ENCODE peak calls at places on chromosomes 7 and 10, in nine cellular contexts. M, U, H, G, D, I, V, Z and N are unnamed samples.

GRCh38 chr7:95404316-95404715 is 8.1 kb upstream of the PON3 start:
- DNase-seq in V (no peak), G (no peak), U (no peak), D (no peak), Z (no peak), H (no peak), I (no peak), M (no peak), N (no peak)

GRCh38 chr10:115921795-115922194 is 351.2 kb downstream of the GFRA1 start:
- DNase-seq in G (no peak), V (no peak), U (no peak), H (no peak), M (peak), I (no peak), D (no peak), Z (no peak), N (no peak)

GRCh38 chr10:86341361-86341811 is 25.2 kb downstream of the GRID1 start:
- DNase-seq in U (peak), I (no peak), H (no peak), Z (no peak), D (peak), G (no peak), V (peak), M (no peak), N (no peak)

GRCh38 chr10:117096559-117097201 is 41.4 kb downstream of the VAX1 start:
- DNase-seq in G (no peak), M (no peak), D (peak), H (no peak), V (no peak), U (no peak), I (no peak), Z (no peak), N (no peak)

GRCh38 chr10:31315453-31315852 is 3.6 kb upstream of the ZEB1 start:
- DNase-seq in I (no peak), U (no peak), Z (no peak), M (no peak), H (no peak), G (no peak), D (no peak), V (no peak), N (no peak)

GRCh38 chr7:141600139-141600538 is 48.9 kb downstream of the AGK start:
- DNase-seq in V (no peak), G (peak), H (no peak), U (no peak), I (no peak), Z (no peak), M (no peak), D (no peak), N (no peak)

GRCh38 chr7:41107330-41107937 is 595.5 kb downstream of the INHBA start:
- DNase-seq in H (peak), V (no peak), Z (no peak), I (no peak), U (no peak), G (peak), M (peak), D (no peak), N (peak)

GRCh38 chr10:7206407-7207127 is 204.3 kb downstream of the SFMBT2 start:
- DNase-seq in I (no peak), D (no peak), G (no peak), M (no peak), H (no peak), U (no peak), V (no peak), Z (no peak), N (no peak)

GRCh38 chr10:17504547-17505245 is 50.3 kb upstream of the ST8SIA6 start:
- DNase-seq in U (no peak), V (no peak), I (no peak), H (no peak), G (no peak), D (no peak), M (no peak), Z (no peak), N (no peak)

GRCh38 chr10:72097448-72098300 is 9.3 kb upstream of the SPOCK2 start:
- DNase-seq in V (no peak), Z (peak), D (no peak), M (peak), G (peak), U (no peak), I (no peak), H (peak), N (peak)

GRCh38 chr7:55964261-55964801 is at the start of gene NIPSNAP2:
- DNase-seq in G (no peak), H (peak), Z (peak), U (peak), D (peak), M (peak), V (peak), I (no peak), N (no peak)

GRCh38 chr10:125155101-125155500 is 5.3 kb downstream of the CTBP2 start:
- DNase-seq in M (no peak), V (no peak), D (peak), U (no peak), G (no peak), I (no peak), H (no peak), Z (no peak), N (no peak)
- H3K4me3 ChIP-seq in M (no peak), V (peak), D (peak), U (no peak), G (no peak), I (no peak), H (no peak), Z (peak), N (peak)

GRCh38 chr10:132451506-132452215 is 54.7 kb downstream of the PWWP2B start:
- DNase-seq in U (peak), H (no peak), Z (no peak), M (no peak), V (no peak), D (no peak), I (no peak), G (no peak), N (no peak)

GRCh38 chr10:132452216-132452650 is 55.2 kb downstream of the PWWP2B start:
- DNase-seq in H (no peak), M (no peak), D (no peak), Z (no peak), U (no peak), I (no peak), G (no peak), V (no peak), N (no peak)

GRCh38 chr10:132454296-132455198 is 57.5 kb downstream of the PWWP2B start:
- DNase-seq in D (no peak), G (no peak), V (no peak), M (no peak), U (no peak), Z (no peak), H (no peak), I (no peak), N (no peak)

GRCh38 chr10:132453470-132453861 is 56.5 kb downstream of the PWWP2B start:
- DNase-seq in D (no peak), V (no peak), I (no peak), H (no peak), U (no peak), G (no peak), Z (no peak), M (no peak), N (no peak)

GRCh38 chr10:132452651-132453469 is 55.9 kb downstream of the PWWP2B start:
- DNase-seq in V (peak), G (peak), H (no peak), U (peak), I (no peak), M (peak), D (peak), Z (peak), N (no peak)
- TF ChIP-seq REST in V (no peak), G (no peak), H (no peak), U (no peak), I (no peak), M (no peak), D (no peak), Z (no peak), N (no peak)

DNA sequence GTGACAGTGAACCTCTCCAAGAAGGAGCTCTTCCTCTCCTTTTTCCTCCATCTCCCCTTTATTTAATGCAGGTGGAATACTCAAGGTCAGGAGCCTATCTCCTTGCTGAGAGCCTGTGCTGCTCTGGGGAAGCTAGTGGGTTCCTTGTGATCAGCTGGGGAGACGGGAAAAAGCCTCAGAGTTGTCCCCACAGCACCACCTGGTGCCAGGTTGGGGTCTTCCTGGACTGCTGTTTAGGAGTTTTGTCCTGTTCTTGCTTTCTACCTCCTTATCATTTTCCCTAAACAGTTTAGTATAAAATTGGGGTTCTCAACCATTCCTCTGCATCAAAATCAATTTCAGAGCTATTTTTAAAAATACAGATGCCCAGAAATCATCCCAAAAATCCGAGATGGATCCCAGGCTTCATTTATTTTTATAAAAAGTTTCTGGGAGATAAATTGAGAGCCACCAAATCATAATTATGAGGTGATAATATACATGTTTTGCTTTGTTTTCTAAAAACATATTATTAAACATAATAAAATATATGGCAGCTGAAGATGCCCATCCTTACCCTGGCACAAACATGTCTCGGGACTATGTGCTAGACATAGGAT is 44.3 kb downstream of the MACC1 start:
- DNase-seq in H (peak), G (peak), D (peak), Z (peak), M (peak), U (peak), I (no peak), V (peak), N (peak)
- TF ChIP-seq CTCF in H (peak), G (peak), D (peak), Z (peak), M (peak), U (peak), I (peak), V (peak), N (peak)

DNA sequence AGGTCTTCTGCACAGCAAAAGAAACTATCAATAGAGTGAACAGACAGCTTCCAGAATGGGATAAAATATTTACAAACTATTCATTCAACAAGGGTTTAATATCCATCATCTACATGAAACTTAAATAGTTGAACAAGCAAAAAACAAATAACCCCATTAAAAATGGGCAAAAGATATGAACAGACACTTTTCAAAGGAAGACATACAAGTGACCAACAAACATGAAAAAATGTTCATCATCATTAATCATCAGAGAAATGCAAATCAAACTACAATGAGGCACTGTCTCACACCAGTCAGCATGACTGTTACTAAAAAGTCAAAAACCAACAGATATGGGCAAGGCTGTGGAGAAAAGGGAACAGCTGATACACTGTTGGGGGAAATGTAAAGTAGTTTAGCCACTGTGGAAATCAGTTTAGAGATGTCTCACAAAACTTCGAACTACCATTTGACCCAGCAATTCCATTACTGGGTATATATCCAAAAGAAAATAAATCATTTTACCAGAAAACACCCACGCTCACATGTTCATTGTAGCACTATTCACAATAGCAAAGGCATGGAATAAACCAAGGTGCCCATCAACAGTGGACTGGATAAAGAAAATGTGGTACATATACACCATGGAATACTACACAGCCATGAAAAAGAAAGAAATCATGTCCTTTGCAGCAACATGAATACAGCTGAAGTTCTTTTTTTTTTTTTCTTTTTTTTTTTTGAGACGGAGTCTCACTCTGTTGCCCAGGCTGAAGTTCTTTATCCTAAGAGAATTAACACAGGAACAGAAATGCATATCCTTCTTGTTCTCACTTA is 172.6 kb downstream of the KLF6 start:
- DNase-seq in Z (no peak), V (no peak), M (no peak), I (no peak), D (no peak), U (no peak), H (no peak), G (no peak), N (no peak)
- H3K4me3 ChIP-seq in Z (no peak), V (no peak), M (no peak), I (no peak), D (no peak), U (no peak), H (no peak), G (no peak), N (no peak)

DNA sequence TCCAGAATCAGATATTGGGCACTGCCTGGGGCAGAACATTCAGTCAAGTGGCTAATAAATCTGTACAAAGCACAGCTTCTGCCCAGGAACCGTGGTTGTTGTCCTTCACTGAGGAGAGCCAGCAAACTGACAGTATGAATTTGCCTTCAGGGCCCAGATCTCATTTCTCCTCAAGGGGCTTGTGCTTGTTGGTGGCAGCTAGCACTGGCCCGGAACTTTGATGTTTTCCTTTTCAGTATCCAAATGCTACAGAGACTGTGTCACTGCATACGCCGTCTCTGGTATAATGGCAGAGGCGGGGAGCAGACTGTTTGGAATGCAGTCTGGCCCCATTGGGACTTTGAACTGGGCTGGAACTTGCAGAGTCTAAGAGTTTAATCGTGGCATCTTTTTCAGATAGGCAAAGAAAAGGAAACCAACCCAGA is 30.4 kb upstream of the ADD3 start:
- DNase-seq in D (no peak), G (peak), Z (no peak), H (no peak), V (no peak), M (peak), U (no peak), I (no peak), N (no peak)
- TF ChIP-seq REST in D (no peak), G (no peak), Z (no peak), H (no peak), V (no peak), M (no peak), U (no peak), I (no peak), N (no peak)

GRCh38 chr7:138865843-138866242 is 67.8 kb upstream of the ATP6V0A4 start:
- DNase-seq in I (peak), U (peak), Z (peak), V (no peak), G (no peak), H (no peak), D (peak), M (no peak), N (no peak)
- TF ChIP-seq CTCF in I (peak), U (peak), Z (peak), V (peak), G (peak), H (peak), D (peak), M (peak), N (no peak)